ENCODE peak calls at places on chromosomes 13 and 19, in six cellular contexts. M is ovary; N is NCI-H1105; J is effector memory CD4-positive, alpha-beta T cell; Y is amniotic stem cell; Z is SK-N-MC. E is an unnamed sample.

GRCh38 chr19:46326608-46327007 is 20.3 kb upstream of the PPP5C start:
- DNase-seq in M (no peak), N (no peak), J (no peak), Y (no peak), Z (no peak), E (no peak)

GRCh38 chr13:112014857-112015256 is 52.1 kb upstream of the SOX1 start:
- DNase-seq in M (no peak), N (no peak), J (no peak), Y (no peak), Z (no peak), E (no peak)

GRCh38 chr19:5695649-5696195 is 5.6 kb downstream of the RPL36 start:
- DNase-seq in M (no peak), N (no peak), J (no peak), Y (no peak), Z (no peak), E (no peak)

GRCh38 chr13:102846261-102847015 is 606 bp downstream of the ERCC5 start:
- DNase-seq in M (no peak), N (no peak), J (peak), Y (peak), Z (peak), E (no peak)

GRCh38 chr19:16078759-16079707 is 2.7 kb downstream of the TPM4 start:
- DNase-seq in M (peak), N (no peak), J (peak), Y (peak), Z (peak), E (peak)

GRCh38 chr19:1467512-1468273 is 11.3 kb downstream of the C19orf25 start:
- DNase-seq in M (no peak), N (no peak), J (no peak), Y (no peak), Z (no peak), E (no peak)

GRCh38 chr13:112971288-112971643 is 2.3 kb downstream of the MCF2L start:
- DNase-seq in M (no peak), N (no peak), J (no peak), Y (no peak), Z (no peak), E (no peak)

GRCh38 chr13:87671824-87672603 is 843 bp downstream of the SLITRK5 start:
- DNase-seq in M (no peak), N (no peak), J (no peak), Y (no peak), Z (no peak), E (no peak)

GRCh38 chr13:30371649-30372265 is 50.5 kb upstream of the UBE2L5 start:
- DNase-seq in M (no peak), N (no peak), J (peak), Y (peak), Z (no peak), E (no peak)

GRCh38 chr13:37869756-37870488 is at the start of gene TRPC4:
- DNase-seq in M (peak), N (peak), J (no peak), Y (peak), Z (no peak), E (peak)

GRCh38 chr13:55783841-55784240 is 1356.9 kb upstream of the PRR20A start:
- DNase-seq in M (no peak), N (no peak), J (no peak), Y (no peak), Z (peak), E (no peak)

GRCh38 chr19:18282021-18282787 is 782 bp upstream of the JUND start:
- DNase-seq in M (no peak), N (no peak), J (no peak), Y (peak), Z (no peak), E (no peak)

GRCh38 chr13:33526718-33527117 is 241.2 kb upstream of the STARD13 start:
- DNase-seq in M (no peak), N (no peak), J (no peak), Y (no peak), Z (no peak), E (no peak)

GRCh38 chr13:103236213-103236612 is 170.0 kb upstream of the SLC10A2 start:
- DNase-seq in M (no peak), N (no peak), J (no peak), Y (no peak), Z (no peak), E (no peak)

GRCh38 chr13:29857089-29857488 is 6.7 kb upstream of the UBL3 start:
- DNase-seq in M (no peak), N (no peak), J (no peak), Y (no peak), Z (no peak), E (no peak)

GRCh38 chr19:8265872-8266271 is 42.3 kb downstream of the CD320 start:
- DNase-seq in M (no peak), N (no peak), J (no peak), Y (no peak), Z (no peak), E (no peak)

GRCh38 chr19:30228726-30229523 is 143.3 kb upstream of the ZNF536 start:
- DNase-seq in M (no peak), N (peak), J (no peak), Y (no peak), Z (no peak), E (no peak)

GRCh38 chr19:47005873-47006272 is 13.8 kb upstream of the NPAS1 start:
- DNase-seq in M (no peak), N (no peak), J (no peak), Y (no peak), Z (no peak), E (no peak)

GRCh38 chr13:43848250-43848649 is 31.3 kb downstream of the CCDC122 start:
- DNase-seq in M (no peak), N (no peak), J (no peak), Y (no peak), Z (no peak), E (peak)

GRCh38 chr19:7216373-7216902 is 77.8 kb downstream of the INSR start:
- DNase-seq in M (no peak), N (no peak), J (no peak), Y (no peak), Z (no peak), E (no peak)

GRCh38 chr13:95301135-95301946 is at the start of gene ABCC4:
- DNase-seq in M (peak), N (no peak), J (peak), Y (peak), Z (no peak), E (peak)

GRCh38 chr13:31610270-31610998 is 128.9 kb upstream of the RXFP2 start:
- DNase-seq in M (no peak), N (no peak), J (no peak), Y (no peak), Z (no peak), E (no peak)

GRCh38 chr19:55251296-55252081 is 7.3 kb downstream of the PPP6R1 start:
- DNase-seq in M (no peak), N (no peak), J (peak), Y (no peak), Z (no peak), E (no peak)

GRCh38 chr13:44306401-44307192 is 67.0 kb upstream of the SERP2 start:
- DNase-seq in M (peak), N (no peak), J (no peak), Y (peak), Z (no peak), E (peak)

GRCh38 chr13:22187329-22187728 is 516.5 kb downstream of the FGF9 start:
- DNase-seq in M (no peak), N (no peak), J (no peak), Y (no peak), Z (no peak), E (no peak)

GRCh38 chr13:100440756-100441421 is 147.7 kb downstream of the GGACT start:
- DNase-seq in M (no peak), N (no peak), J (no peak), Y (no peak), Z (no peak), E (no peak)

E was measured in fibroblast of the conjunctiva.